ENCODE peak calls at places on chromosomes 4 and X, in seven cellular contexts. X is mammary epithelial cell, L is SK-N-SH, R is neuronal stem cell, P is PC-3, J is GM23248, O is fibroblast of lung. Q is an unnamed sample.

GRCh38 chr4:119139822-119140252 is 4.2 kb downstream of the MYOZ2 start:
- DNase-seq in X (no peak), L (no peak), R (no peak), P (no peak), J (no peak), O (no peak), Q (no peak)

GRCh38 chr4:15459706-15460105 is 10.0 kb upstream of the CC2D2A start:
- DNase-seq in X (no peak), L (no peak), R (no peak), P (no peak), J (no peak), O (no peak), Q (no peak)

GRCh38 chr4:7206856-7207567 is 14.7 kb downstream of the SORCS2 start:
- DNase-seq in X (peak; percentile 78), L (peak; percentile 88), R (peak; percentile 39), P (peak; percentile 82), J (peak; percentile 98), O (peak; percentile 76), Q (peak; percentile 92)

GRCh38 chrX:138885886-138886285 is 174.4 kb upstream of the FGF13 start:
- DNase-seq in X (peak; percentile 5), L (no peak), R (no peak), P (peak; percentile 78), J (peak; percentile 68), O (peak; percentile 21), Q (peak; percentile 71)

GRCh38 chrX:112816908-112817307 is 23.7 kb downstream of the AMOT start:
- DNase-seq in X (no peak), L (no peak), R (no peak), P (no peak), J (no peak), O (no peak), Q (no peak)

GRCh38 chrX:114800719-114801118 is 216.7 kb downstream of the IL13RA2 start:
- DNase-seq in X (peak; percentile 67), L (no peak), R (no peak), P (peak; percentile 77), J (peak; percentile 80), O (peak; percentile 48), Q (peak; percentile 2)

GRCh38 chr4:130486186-130486585 is 1390.2 kb downstream of the C4orf33 start:
- DNase-seq in X (no peak), L (no peak), R (no peak), P (peak; percentile 10), J (peak; percentile 5), O (peak; percentile 44), Q (peak; percentile 3)

GRCh38 chr4:1972414-1972813 is 36.4 kb downstream of the NELFA start:
- DNase-seq in X (no peak), L (no peak), R (no peak), P (no peak), J (no peak), O (no peak), Q (no peak)

GRCh38 chrX:87063622-87064021 is 454.0 kb upstream of the KLHL4 start:
- DNase-seq in X (no peak), L (no peak), R (no peak), P (no peak), J (no peak), O (peak; percentile 2), Q (peak; percentile 43)

GRCh38 chr4:55807556-55807955 is 12.0 kb upstream of the EXOC1L start:
- DNase-seq in X (no peak), L (no peak), R (no peak), P (no peak), J (no peak), O (no peak), Q (no peak)

GRCh38 chrX:13258052-13258444 is 61.8 kb downstream of the ATXN3L start:
- DNase-seq in X (no peak), L (no peak), R (no peak), P (no peak), J (no peak), O (no peak), Q (no peak)

GRCh38 chr4:2049381-2049780 is 9.7 kb upstream of the NAT8L start:
- DNase-seq in X (no peak), L (no peak), R (no peak), P (no peak), J (no peak), O (no peak), Q (no peak)

GRCh38 chr4:98148856-98149255 is 5.6 kb upstream of the STPG2 start:
- DNase-seq in X (no peak), L (no peak), R (no peak), P (peak; percentile 86), J (no peak), O (no peak), Q (no peak)

GRCh38 chrX:1074172-1074571 is 138.3 kb downstream of the CRLF2 start:
- DNase-seq in X (no peak), L (no peak), R (no peak), P (no peak), J (no peak), O (no peak), Q (no peak)

GRCh38 chrX:87583679-87584078 is 66.1 kb downstream of the KLHL4 start:
- DNase-seq in X (peak; percentile 6), L (peak; percentile 2), R (no peak), P (peak; percentile 39), J (peak; percentile 0), O (peak; percentile 19), Q (no peak)

GRCh38 chrX:136310411-136310810 is 9.6 kb downstream of the ADGRG4 start:
- DNase-seq in X (peak; percentile 57), L (no peak), R (peak; percentile 2), P (peak; percentile 75), J (peak; percentile 51), O (no peak), Q (peak; percentile 10)

GRCh38 chr4:26372525-26373172 is 51.8 kb downstream of the RBPJ start:
- DNase-seq in X (peak; percentile 48), L (peak; percentile 51), R (no peak), P (peak; percentile 62), J (peak; percentile 61), O (peak; percentile 77), Q (peak; percentile 84)

GRCh38 chr4:17619416-17620105 is 5.1 kb downstream of the MED28 start:
- DNase-seq in X (no peak), L (no peak), R (no peak), P (peak; percentile 34), J (peak; percentile 57), O (peak; percentile 81), Q (no peak)

GRCh38 chr4:143531368-143531767 is 17.9 kb downstream of the SMARCA5 start:
- DNase-seq in X (no peak), L (peak; percentile 3), R (no peak), P (peak; percentile 42), J (peak; percentile 45), O (peak; percentile 22), Q (no peak)

GRCh38 chr4:123603165-123603564 is 206.6 kb downstream of the SPRY1 start:
- DNase-seq in X (peak; percentile 67), L (no peak), R (no peak), P (peak; percentile 64), J (peak; percentile 14), O (peak; percentile 66), Q (peak; percentile 42)

GRCh38 chr4:52588097-52588496 is 71.0 kb downstream of the USP46 start:
- DNase-seq in X (no peak), L (peak; percentile 56), R (no peak), P (peak; percentile 33), J (peak; percentile 39), O (peak; percentile 17), Q (no peak)

GRCh38 chr4:37245391-37245954 is 930 bp downstream of the NWD2 start:
- DNase-seq in X (no peak), L (no peak), R (peak; percentile 11), P (no peak), J (no peak), O (no peak), Q (no peak)

GRCh38 chr4:69601065-69601464 is 38.4 kb downstream of the UGT2A2 start:
- DNase-seq in X (no peak), L (no peak), R (no peak), P (no peak), J (no peak), O (no peak), Q (no peak)

DNA sequence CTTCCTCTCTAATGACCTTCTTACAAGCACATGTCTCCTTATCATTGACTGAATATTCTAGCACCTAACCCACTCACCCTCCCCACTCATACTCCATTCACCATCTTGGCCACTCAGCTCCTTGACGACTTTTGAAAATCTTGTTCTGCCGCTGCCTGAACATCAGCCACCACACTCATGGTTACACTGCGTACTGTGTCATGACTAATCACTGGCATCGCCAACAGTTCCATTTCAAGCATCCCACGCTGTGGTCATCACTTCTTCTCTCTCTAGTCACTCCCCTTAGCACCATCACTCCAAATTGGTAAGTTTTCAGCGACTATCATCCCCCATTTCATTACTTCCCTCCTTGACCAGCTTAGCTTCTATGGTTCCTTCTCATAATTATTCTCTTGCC is 352.8 kb downstream of the MAPK10 start:
- DNase-seq in X (no peak), L (no peak), R (no peak), P (no peak), J (no peak), O (no peak), Q (no peak)
- H3K27ac ChIP-seq in X (no peak overlapping the region), L (no peak overlapping the region), R (no peak overlapping the region), P (no peak overlapping the region), J (no peak overlapping the region), O (no peak overlapping the region), Q (no peak overlapping the region)

GRCh38 chr4:125704726-125705125 is 390.0 kb downstream of the FAT4 start:
- DNase-seq in X (no peak), L (no peak), R (no peak), P (peak; percentile 12), J (peak; percentile 37), O (no peak), Q (peak; percentile 46)
- H3K9ac ChIP-seq in X (no peak overlapping the region), L (no peak overlapping the region), R (no peak overlapping the region), P (no peak overlapping the region), J (no peak overlapping the region), O (no peak overlapping the region), Q (no peak overlapping the region)

DNA sequence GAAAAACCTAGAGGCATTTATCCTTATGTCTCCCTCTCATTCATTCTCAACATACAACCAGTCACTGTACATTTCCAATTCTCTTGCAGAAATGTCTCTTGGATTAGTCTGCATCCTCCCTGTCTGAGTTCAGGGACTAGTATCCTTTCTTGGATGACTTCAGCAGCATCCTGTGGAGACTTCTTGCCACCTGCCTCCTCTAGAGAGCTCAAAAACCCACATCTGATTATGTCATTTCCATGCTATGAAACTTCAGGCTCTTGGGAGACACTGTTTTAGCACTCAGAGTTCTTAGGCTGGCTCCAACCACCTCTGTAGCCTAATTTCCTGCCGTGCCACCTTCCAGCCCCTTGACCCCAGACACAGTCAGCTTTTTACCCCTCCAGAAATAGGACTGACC is 515.1 kb upstream of the DIPK2B start:
- DNase-seq in X (peak; percentile 42), L (no peak), R (no peak), P (peak; percentile 72), J (peak; percentile 51), O (no peak), Q (peak; percentile 60)
- H3K27ac ChIP-seq in X (no peak overlapping the region), L (peak overlapping the region; percentile 99), R (no peak overlapping the region), P (peak overlapping the region; percentile 100), J (peak overlapping the region; percentile 68), O (peak overlapping the region; percentile 28), Q (peak overlapping the region; percentile 61)

GRCh38 chr4:30718021-30718888 is 1.9 kb upstream of the PCDH7 start:
- DNase-seq in X (peak; percentile 60), L (peak; percentile 46), R (peak; percentile 67), P (peak; percentile 25), J (peak; percentile 34), O (peak; percentile 65), Q (peak; percentile 60)

GRCh38 chr4:30720021-30720655 is at the start of gene PCDH7:
- DNase-seq in X (peak; percentile 74), L (peak; percentile 46), R (peak; percentile 54), P (peak; percentile 36), J (peak; percentile 71), O (peak; percentile 83), Q (peak; percentile 79)

GRCh38 chr4:30717208-30718020 is 2.8 kb upstream of the PCDH7 start:
- DNase-seq in X (peak; percentile 69), L (peak; percentile 42), R (peak; percentile 74), P (peak; percentile 49), J (peak; percentile 70), O (peak; percentile 78), Q (peak; percentile 78)

GRCh38 chr4:30719363-30720020 is 677 bp upstream of the PCDH7 start:
- DNase-seq in X (peak; percentile 78), L (peak; percentile 65), R (peak; percentile 67), P (peak; percentile 52), J (peak; percentile 67), O (peak; percentile 73), Q (peak; percentile 70)

GRCh38 chr4:30718889-30719252 is 1.3 kb upstream of the PCDH7 start:
- DNase-seq in X (peak; percentile 35), L (peak; percentile 20), R (peak; percentile 43), P (peak; percentile 33), J (peak; percentile 17), O (peak; percentile 54), Q (peak; percentile 51)
- H3K9ac ChIP-seq in X (peak overlapping the region; percentile 58), L (no peak overlapping the region), R (peak overlapping the region; percentile 63), P (no peak overlapping the region), J (no peak overlapping the region), O (no peak overlapping the region), Q (peak overlapping the region; percentile 83)

Q was measured in astrocyte.